ENCODE peak calls at places on chromosomes 1 and 21, in nine cellular contexts. W, J, X, N, C, G, B, O and U are unnamed samples.

GRCh38 chr1:48356901-48357300 is 115.1 kb downstream of the SPATA6 start:
- DNase-seq in J (no peak), N (no peak), X (no peak), W (no peak), B (no peak), G (no peak), O (no peak), C (no peak), U (no peak)

GRCh38 chr1:30374400-30375070 is 348.9 kb downstream of the MATN1 start:
- DNase-seq in J (no peak), C (no peak), B (no peak), G (no peak), O (no peak), W (no peak), N (no peak), X (no peak), U (no peak)

GRCh38 chr1:209989525-209989924 is 51.5 kb downstream of the SYT14 start:
- DNase-seq in O (no peak), G (no peak), N (no peak), B (no peak), X (peak), W (no peak), C (peak), J (no peak), U (no peak)

GRCh38 chr1:183025782-183026774 is 2.9 kb downstream of the LAMC1 start:
- DNase-seq in N (no peak), B (no peak), W (no peak), X (peak), G (no peak), C (no peak), O (peak), J (no peak), U (no peak)

GRCh38 chr1:201608635-201609395 is 69.9 kb downstream of the NAV1 start:
- DNase-seq in G (no peak), O (no peak), X (no peak), C (peak), W (no peak), B (peak), N (no peak), J (peak), U (no peak)

GRCh38 chr1:205986291-205986690 is 16.9 kb downstream of the RAB7B start:
- DNase-seq in J (no peak), O (no peak), W (no peak), X (no peak), C (no peak), B (no peak), N (no peak), G (no peak), U (no peak)

GRCh38 chr1:18632218-18632588 is 1.6 kb downstream of the PAX7 start:
- DNase-seq in J (no peak), W (no peak), C (no peak), N (no peak), G (no peak), O (peak), X (no peak), B (no peak), U (no peak)

GRCh38 chr1:201366696-201367095 is 10.8 kb downstream of the TNNT2 start:
- DNase-seq in C (no peak), W (no peak), B (no peak), G (no peak), N (no peak), J (no peak), O (no peak), X (no peak), U (no peak)

GRCh38 chr1:844472-845026 is 79.2 kb upstream of the SAMD11 start:
- DNase-seq in C (no peak), B (no peak), G (peak), X (no peak), W (no peak), N (peak), J (no peak), O (peak), U (no peak)

GRCh38 chr21:14210738-14211137 is at the start of gene LIPI:
- DNase-seq in G (no peak), B (no peak), J (no peak), X (no peak), C (no peak), N (no peak), O (no peak), W (no peak), U (no peak)

GRCh38 chr1:98325646-98326441 is 335.7 kb upstream of the SNX7 start:
- DNase-seq in N (no peak), G (no peak), O (no peak), J (peak), B (peak), X (peak), C (peak), W (no peak), U (no peak)

GRCh38 chr21:25895565-25896205 is 160.9 kb downstream of the GABPA start:
- DNase-seq in J (no peak), N (peak), B (no peak), X (peak), O (no peak), C (no peak), W (no peak), G (no peak), U (no peak)

GRCh38 chr1:25616932-25617625 is 488 bp downstream of the MAN1C1 start:
- DNase-seq in O (no peak), C (no peak), B (peak), X (peak), N (peak), G (peak), W (no peak), J (peak), U (no peak)

GRCh38 chr1:156033011-156033410 is 12.3 kb upstream of the SSR2 start:
- DNase-seq in G (no peak), B (no peak), N (no peak), O (no peak), W (no peak), J (no peak), X (no peak), C (no peak), U (no peak)

GRCh38 chr1:215188302-215188950 is 105.9 kb downstream of the KCNK2 start:
- DNase-seq in B (no peak), C (no peak), N (no peak), J (no peak), X (no peak), W (no peak), O (peak), G (no peak), U (no peak)

GRCh38 chr1:227065311-227065710 is 125.2 kb downstream of the COQ8A start:
- DNase-seq in C (peak), X (no peak), G (no peak), J (no peak), N (no peak), W (no peak), B (no peak), O (no peak), U (no peak)

GRCh38 chr1:213122514-213122929 is 71.5 kb downstream of the RPS6KC1 start:
- DNase-seq in O (peak), W (peak), B (no peak), X (peak), J (no peak), N (peak), G (no peak), C (peak), U (no peak)

GRCh38 chr1:23548704-23549143 is 10.6 kb downstream of the ID3 start:
- DNase-seq in X (no peak), B (peak), O (no peak), W (no peak), G (no peak), C (no peak), N (no peak), J (peak), U (no peak)

GRCh38 chr1:172397221-172397620 is 23.3 kb upstream of the C1orf105 start:
- DNase-seq in X (peak), W (no peak), B (no peak), G (no peak), C (peak), O (no peak), J (no peak), N (no peak), U (no peak)

DNA sequence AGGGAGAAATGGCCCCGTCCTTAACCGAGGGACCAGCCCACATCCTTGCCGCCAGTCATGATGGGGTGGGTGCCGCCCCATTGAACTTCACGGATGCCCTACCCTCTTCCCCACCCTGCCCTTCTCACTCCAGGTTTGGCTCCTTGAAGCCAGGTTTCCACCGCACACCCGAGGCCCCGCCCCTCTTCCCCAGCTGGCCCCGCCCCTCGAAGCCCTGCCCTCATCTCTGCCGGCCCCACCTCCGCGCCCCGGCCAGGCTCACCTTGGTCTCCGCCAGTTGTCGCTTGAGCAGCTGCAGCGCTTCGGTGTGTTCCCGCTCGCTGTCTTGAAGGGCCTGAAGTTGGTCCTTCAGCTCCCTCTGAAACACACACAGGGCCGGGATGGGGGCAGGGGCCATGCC is 16.6 kb downstream of the TRIM62 start:
- DNase-seq in X (no peak), C (no peak), N (no peak), O (peak), J (no peak), B (no peak), W (no peak), G (no peak), U (no peak)
- H3K4me3 ChIP-seq in X (no peak), C (no peak), N (no peak), O (no peak), J (no peak), B (no peak), W (no peak), G (no peak), U (no peak)

GRCh38 chr1:160672789-160673695 is 26.2 kb upstream of the SLAMF1 start:
- DNase-seq in G (no peak), J (no peak), O (no peak), X (no peak), B (no peak), N (peak), W (no peak), C (no peak), U (no peak)
- H3K27ac ChIP-seq in G (no peak), J (no peak), O (peak), X (no peak), B (no peak), N (peak), W (no peak), C (no peak), U (no peak)

GRCh38 chr1:111737216-111738132 is 1.7 kb downstream of the INKA2 start:
- DNase-seq in N (no peak), W (no peak), O (peak), J (no peak), C (no peak), X (no peak), B (no peak), G (peak), U (no peak)
- H3K4me3 ChIP-seq in N (no peak), W (peak), O (no peak), J (no peak), C (peak), X (peak), B (peak), G (peak), U (peak)

GRCh38 chr1:26862781-26863676 is at the start of gene SFN:
- DNase-seq in J (no peak), G (peak), B (no peak), O (peak), W (no peak), N (no peak), X (peak), C (no peak), U (no peak)

GRCh38 chr1:26864610-26865480 is 1.9 kb downstream of the SFN start:
- DNase-seq in B (peak), X (peak), C (peak), O (peak), W (peak), G (peak), N (peak), J (peak), U (peak)

GRCh38 chr1:26861889-26862371 is 1.0 kb upstream of the SFN start:
- DNase-seq in N (no peak), O (no peak), W (no peak), B (no peak), X (peak), G (no peak), C (no peak), J (no peak), U (no peak)

GRCh38 chr1:26861286-26861701 is 1.7 kb upstream of the SFN start:
- DNase-seq in B (no peak), O (peak), G (no peak), N (no peak), W (no peak), J (no peak), X (peak), C (no peak), U (no peak)

DNA sequence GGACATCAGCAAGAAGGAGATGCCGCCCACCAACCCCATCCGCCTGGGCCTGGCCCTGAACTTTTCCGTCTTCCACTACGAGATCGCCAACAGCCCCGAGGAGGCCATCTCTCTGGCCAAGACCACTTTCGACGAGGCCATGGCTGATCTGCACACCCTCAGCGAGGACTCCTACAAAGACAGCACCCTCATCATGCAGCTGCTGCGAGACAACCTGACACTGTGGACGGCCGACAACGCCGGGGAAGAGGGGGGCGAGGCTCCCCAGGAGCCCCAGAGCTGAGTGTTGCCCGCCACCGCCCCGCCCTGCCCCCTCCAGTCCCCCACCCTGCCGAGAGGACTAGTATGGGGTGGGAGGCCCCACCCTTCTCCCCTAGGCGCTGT is 720 bp downstream of the SFN start:
- DNase-seq in W (no peak), O (no peak), B (no peak), X (no peak), J (no peak), N (no peak), C (no peak), G (no peak), U (no peak)
- H3K27ac ChIP-seq in W (no peak), O (no peak), B (no peak), X (peak), J (no peak), N (peak), C (no peak), G (no peak), U (no peak)